ENCODE peak calls at places on chromosomes 7 and 10, in seven cellular contexts. F, X, H, G, M, O and T are unnamed samples.
A peak's percentile ranks its signal among the peaks of the same experiment; 100 is the strongest.

GRCh38 chr7:110870926-110871325 is 220.0 kb upstream of the LRRN3 start:
- DNase-seq in F (no peak), X (no peak), H (no peak), G (no peak), M (no peak), O (no peak), T (no peak)

GRCh38 chr7:32916006-32916405 is 24.4 kb upstream of the KBTBD2 start:
- DNase-seq in F (no peak), X (no peak), H (no peak), G (no peak), M (no peak), O (no peak), T (no peak)

GRCh38 chr7:135981958-135982646 is 4.9 kb upstream of the MTPN start:
- DNase-seq in F (no peak), X (no peak), H (no peak), G (no peak), M (no peak), O (no peak), T (no peak)

GRCh38 chr10:49758249-49758930 is 3.7 kb downstream of the OGDHL start:
- DNase-seq in F (no peak), X (no peak), H (no peak), G (no peak), M (no peak), O (no peak), T (no peak)

GRCh38 chr7:16755397-16755796 is 1.8 kb downstream of the TSPAN13 start:
- DNase-seq in F (peak; percentile 58), X (no peak), H (no peak), G (no peak), M (no peak), O (peak; percentile 4), T (no peak)

GRCh38 chr7:44309271-44310091 is 15.9 kb downstream of the CAMK2B start:
- DNase-seq in F (peak; percentile 84), X (peak; percentile 75), H (no peak), G (no peak), M (no peak), O (no peak), T (peak; percentile 31)

GRCh38 chr10:35502697-35503096 is 102.4 kb upstream of the GJD4 start:
- DNase-seq in F (no peak), X (no peak), H (no peak), G (no peak), M (no peak), O (no peak), T (no peak)

GRCh38 chr7:23443974-23444373 is 26.3 kb downstream of the IGF2BP3 start:
- DNase-seq in F (no peak), X (no peak), H (no peak), G (no peak), M (no peak), O (peak; percentile 58), T (no peak)